ENCODE peak calls at places on chromosomes 12 and 14, in four cellular contexts. Y, D, W and C are unnamed samples. For H3K27me3, the result is how much of the 10 kb centered on the place peaks cover.

GRCh38 chr12:108833355-108833733 is 24.0 kb downstream of the SSH1 start:
- DNase-seq in Y (no peak), D (peak), W (no peak), C (peak)

GRCh38 chr14:61515436-61516124 is 179.7 kb upstream of the HIF1A start:
- DNase-seq in Y (no peak), D (no peak), W (no peak), C (no peak)

GRCh38 chr14:60648934-60649814 is at the start of gene SIX1:
- DNase-seq in Y (no peak), D (peak), W (peak), C (peak)

GRCh38 chr12:82414926-82415325 is 56.6 kb downstream of the METTL25 start:
- DNase-seq in Y (no peak), D (no peak), W (no peak), C (peak)

GRCh38 chr12:28799337-28799736 is 349.7 kb upstream of the FAR2 start:
- DNase-seq in Y (no peak), D (no peak), W (no peak), C (no peak)

GRCh38 chr12:6635856-6636521 is at the start of gene LPAR5:
- DNase-seq in Y (no peak), D (no peak), W (no peak), C (peak)

GRCh38 chr12:69985656-69986055 is 160.6 kb downstream of the MYRFL start:
- DNase-seq in Y (no peak), D (no peak), W (peak), C (no peak)

GRCh38 chr14:60254176-60254575 is 5.2 kb downstream of the PPM1A start:
- DNase-seq in Y (no peak), D (no peak), W (no peak), C (no peak)

GRCh38 chr14:89571502-89571901 is 154.5 kb upstream of the FOXN3 start:
- DNase-seq in Y (no peak), D (no peak), W (no peak), C (no peak)

GRCh38 chr14:41749425-41749824 is 142.7 kb downstream of the LRFN5 start:
- DNase-seq in Y (peak), D (no peak), W (no peak), C (peak)

GRCh38 chr14:100673085-100673806 is 53.4 kb upstream of the DLK1 start:
- DNase-seq in Y (no peak), D (no peak), W (no peak), C (no peak)

GRCh38 chr14:73741386-73741875 is 27.2 kb upstream of the PNMA1 start:
- DNase-seq in Y (peak), D (peak), W (no peak), C (peak)

GRCh38 chr12:79300199-79300568 is 390.6 kb downstream of the PAWR start:
- DNase-seq in Y (no peak), D (no peak), W (no peak), C (peak)

GRCh38 chr14:61476737-61477410 is 155.5 kb downstream of the PRKCH start:
- DNase-seq in Y (peak), D (no peak), W (no peak), C (peak)

GRCh38 chr14:104178279-104178678 is 39.9 kb downstream of the KIF26A start:
- DNase-seq in Y (no peak), D (peak), W (no peak), C (no peak)

GRCh38 chr14:71371711-71372396 is 464.6 kb downstream of the PCNX1 start:
- DNase-seq in Y (no peak), D (no peak), W (no peak), C (peak)

GRCh38 chr12:101863971-101864370 is 13.4 kb upstream of the DRAM1 start:
- DNase-seq in Y (no peak), D (no peak), W (no peak), C (no peak)

GRCh38 chr14:24196071-24197061 is 1.1 kb upstream of the TM9SF1 start:
- DNase-seq in Y (no peak), D (no peak), W (peak), C (no peak)

GRCh38 chr14:55913324-55914035 is 204.7 kb upstream of the PELI2 start:
- DNase-seq in Y (no peak), D (peak), W (no peak), C (peak)

GRCh38 chr14:56514663-56515371 is 64.8 kb upstream of the TMEM260 start:
- DNase-seq in Y (no peak), D (no peak), W (no peak), C (peak)

GRCh38 chr12:48441122-48441521 is 31.2 kb upstream of the ANP32D start:
- DNase-seq in Y (no peak), D (no peak), W (no peak), C (peak)

GRCh38 chr12:124867389-124867930 is 3.8 kb upstream of the SCARB1 start:
- DNase-seq in Y (no peak), D (no peak), W (no peak), C (peak)

GRCh38 chr12:58299371-58299770 is 358.0 kb downstream of the ATP23 start:
- DNase-seq in Y (no peak), D (no peak), W (no peak), C (no peak)

GRCh38 chr12:2487278-2487677 is 307.5 kb upstream of the FKBP4 start:
- DNase-seq in Y (no peak), D (no peak), W (no peak), C (no peak)

GRCh38 chr14:104335611-104336010 is 197.2 kb downstream of the KIF26A start:
- DNase-seq in Y (no peak), D (no peak), W (no peak), C (no peak)

GRCh38 chr14:93747102-93747501 is 41.2 kb downstream of the PRIMA1 start:
- DNase-seq in Y (no peak), D (no peak), W (no peak), C (no peak)

GRCh38 chr12:68611094-68611818 is 557 bp downstream of the RAP1B start:
- DNase-seq in Y (peak), D (peak), W (peak), C (no peak)

GRCh38 chr12:6230321-6231110 is 30.3 kb downstream of the CD9 start:
- DNase-seq in Y (peak), D (peak), W (no peak), C (no peak)

GRCh38 chr14:23557521-23557920 is 1.4 kb downstream of the THTPA start:
- DNase-seq in Y (no peak), D (no peak), W (no peak), C (no peak)

GRCh38 chr12:12881495-12881894 is 9.9 kb upstream of the GPRC5A start:
- DNase-seq in Y (no peak), D (no peak), W (no peak), C (no peak)

GRCh38 chr12:21248679-21249078 is 86.0 kb downstream of the SLCO1A2 start:
- DNase-seq in Y (no peak), D (no peak), W (peak), C (no peak)

GRCh38 chr12:106625976-106626375 is 43.2 kb downstream of the RFX4 start:
- DNase-seq in Y (no peak), D (no peak), W (no peak), C (no peak)

GRCh38 chr12:78698747-78699146 is 165.8 kb upstream of the SYT1 start:
- DNase-seq in Y (no peak), D (no peak), W (no peak), C (peak)

GRCh38 chr12:96020314-96021003 is 14.9 kb downstream of the LTA4H start:
- DNase-seq in Y (no peak), D (no peak), W (peak), C (no peak)
- H3K27ac ChIP-seq in Y (no peak), D (no peak), W (peak), C (no peak)

DNA sequence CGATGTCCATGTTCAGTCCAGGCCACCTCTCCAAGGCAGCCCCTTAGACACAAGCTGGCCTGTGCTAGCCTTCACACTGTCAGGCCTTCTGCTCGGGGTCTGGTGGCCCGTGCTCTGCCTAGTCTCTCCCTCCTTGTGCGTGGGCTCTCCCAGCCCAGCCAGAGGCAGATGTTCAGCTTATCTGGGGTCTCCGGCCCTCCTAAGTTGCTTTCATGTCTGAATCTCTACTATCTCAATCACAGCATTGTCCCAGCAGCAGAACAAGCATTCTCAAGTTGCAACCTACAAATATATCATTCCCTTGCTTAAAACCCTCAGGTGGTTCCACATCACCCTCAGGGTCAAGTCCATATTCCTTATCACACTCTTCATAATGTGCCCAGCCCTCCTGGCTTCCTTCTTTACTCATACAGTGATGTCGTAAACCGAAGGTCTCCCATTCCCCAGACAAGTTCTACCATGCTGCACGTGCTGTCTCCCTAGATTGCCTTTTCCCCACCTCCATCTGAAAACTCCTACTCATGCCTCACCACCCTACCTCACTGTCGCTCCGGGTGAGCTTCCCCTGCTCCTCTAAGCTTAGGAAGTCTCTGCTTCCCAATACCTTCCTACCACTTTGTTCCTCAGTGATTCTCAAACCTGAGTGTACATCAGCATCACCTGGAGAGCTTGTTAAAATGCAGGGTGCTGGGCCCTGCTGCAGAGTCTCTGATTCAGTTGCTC is 1.5 kb downstream of the KRT73 start:
- DNase-seq in Y (no peak), D (no peak), W (no peak), C (no peak)
- H3K27me3 ChIP-seq in Y (under half), D (half or more), W (half or more), C (under half)

GRCh38 chr12:89702503-89702902 is 6.1 kb downstream of the ATP2B1 start:
- DNase-seq in Y (no peak), D (no peak), W (no peak), C (no peak)
- H3K4me3 ChIP-seq in Y (no peak), D (no peak), W (no peak), C (no peak)

GRCh38 chr12:117069926-117070900 is 29.0 kb downstream of the TESC start:
- DNase-seq in Y (no peak), D (no peak), W (no peak), C (no peak)

GRCh38 chr12:117068492-117068891 is 30.7 kb downstream of the TESC start:
- DNase-seq in Y (no peak), D (no peak), W (no peak), C (no peak)

GRCh38 chr12:117067638-117068037 is 31.6 kb downstream of the TESC start:
- DNase-seq in Y (no peak), D (no peak), W (no peak), C (no peak)

GRCh38 chr12:117071009-117071408 is 28.2 kb downstream of the TESC start:
- DNase-seq in Y (no peak), D (no peak), W (no peak), C (no peak)

DNA sequence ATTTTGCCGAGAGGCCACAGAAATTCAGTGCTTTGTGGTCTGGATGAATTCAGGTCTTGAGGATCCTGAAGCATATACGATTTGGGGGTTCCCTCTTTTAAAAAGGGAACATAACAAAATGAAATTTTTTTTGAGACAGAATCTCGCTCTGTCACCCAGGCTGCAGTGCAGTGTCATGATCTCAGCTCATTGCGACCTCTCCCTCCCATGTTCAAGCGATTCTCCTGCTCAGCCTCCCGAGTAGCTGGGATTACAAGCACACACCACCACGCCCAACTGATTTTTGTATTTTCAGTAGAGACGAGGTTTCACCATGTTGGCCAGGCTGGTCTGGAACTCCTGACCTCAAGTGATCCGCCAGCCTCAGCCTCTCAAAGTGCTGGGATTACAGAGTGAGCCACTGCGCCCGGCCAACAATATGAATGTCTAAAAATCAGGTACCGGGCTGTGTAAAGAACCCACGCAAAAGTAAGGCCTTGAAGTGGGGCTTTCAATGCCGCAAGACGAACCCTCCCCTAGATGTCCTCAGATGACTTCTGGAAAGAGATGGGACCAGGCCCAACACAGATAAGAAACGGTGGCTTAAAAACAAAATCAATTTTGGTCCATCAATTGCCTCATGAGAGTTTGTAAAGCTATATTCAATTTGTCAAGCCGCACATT is 30.0 kb downstream of the TESC start:
- DNase-seq in Y (no peak), D (no peak), W (no peak), C (no peak)
- H3K27ac ChIP-seq in Y (no peak), D (peak), W (no peak), C (no peak)